ENCODE peak calls at places on chromosomes 6 and 20, in four cellular contexts. T is IMR-90, C is HepG2, S is K562. A is an unnamed sample.

GRCh38 chr6:2625581-2625980 is 125.1 kb downstream of the MYLK4 start:
- DNase-seq in S (no peak), T (peak; percentile 76), C (no peak), A (no peak)

GRCh38 chr6:21537660-21538059 is 55.9 kb upstream of the SOX4 start:
- DNase-seq in C (no peak), T (no peak), S (no peak), A (no peak)

GRCh38 chr6:26457407-26457795 is 354 bp upstream of the BTN2A1 start:
- DNase-seq in C (no peak), T (no peak), S (peak; percentile 37), A (no peak)

GRCh38 chr20:48776306-48776705 is 51.5 kb downstream of the PREX1 start:
- DNase-seq in S (no peak), C (no peak), T (peak; percentile 43), A (no peak)

GRCh38 chr6:43833223-43833995 is 63.4 kb downstream of the VEGFA start:
- DNase-seq in T (peak; percentile 42), C (peak; percentile 60), S (no peak), A (no peak)

GRCh38 chr6:134686071-134686470 is 263.8 kb downstream of the ALDH8A1 start:
- DNase-seq in C (no peak), S (no peak), T (peak; percentile 27), A (no peak)

GRCh38 chr20:48287552-48288170 is 502.4 kb upstream of the SULF2 start:
- DNase-seq in C (no peak), S (no peak), T (no peak), A (no peak)

GRCh38 chr6:28105286-28105685 is 19.1 kb upstream of the ZSCAN16 start:
- DNase-seq in S (peak; percentile 52), C (no peak), T (no peak), A (peak; percentile 10)

GRCh38 chr20:63017826-63018411 is 11.2 kb upstream of the BHLHE23 start:
- DNase-seq in S (no peak), C (no peak), T (no peak), A (no peak)

GRCh38 chr6:135181333-135182119 is 418 bp downstream of the MYB start:
- DNase-seq in C (no peak), S (no peak), T (no peak), A (peak; percentile 10)

GRCh38 chr6:32370510-32370909 is 1.2 kb downstream of the TSBP1 start:
- DNase-seq in T (no peak), C (no peak), S (no peak), A (peak; percentile 3)

GRCh38 chr6:166073082-166073481 is 94.6 kb downstream of the TBXT start:
- DNase-seq in T (no peak), S (no peak), C (no peak), A (no peak)

GRCh38 chr6:166078294-166078693 is 89.4 kb downstream of the TBXT start:
- DNase-seq in S (no peak), C (no peak), T (peak; percentile 96), A (no peak)

GRCh38 chr6:166075925-166076324 is 91.7 kb downstream of the TBXT start:
- DNase-seq in C (no peak), S (no peak), T (no peak), A (no peak)

GRCh38 chr6:166076625-166077024 is 91.0 kb downstream of the TBXT start:
- DNase-seq in S (no peak), C (no peak), T (no peak), A (no peak)
- TF ChIP-seq BHLHE40 in S (no peak), C (no peak), T (no peak), A (no peak)

GRCh38 chr6:137246164-137246563 is 27.0 kb upstream of the IFNGR1 start:
- DNase-seq in T (no peak), S (no peak), C (no peak), A (no peak)

GRCh38 chr6:137246801-137247202 is 27.6 kb upstream of the IFNGR1 start:
- DNase-seq in C (no peak), T (no peak), S (no peak), A (no peak)

GRCh38 chr6:137248702-137249101 is 29.5 kb upstream of the IFNGR1 start:
- DNase-seq in T (no peak), S (no peak), C (no peak), A (no peak)

DNA sequence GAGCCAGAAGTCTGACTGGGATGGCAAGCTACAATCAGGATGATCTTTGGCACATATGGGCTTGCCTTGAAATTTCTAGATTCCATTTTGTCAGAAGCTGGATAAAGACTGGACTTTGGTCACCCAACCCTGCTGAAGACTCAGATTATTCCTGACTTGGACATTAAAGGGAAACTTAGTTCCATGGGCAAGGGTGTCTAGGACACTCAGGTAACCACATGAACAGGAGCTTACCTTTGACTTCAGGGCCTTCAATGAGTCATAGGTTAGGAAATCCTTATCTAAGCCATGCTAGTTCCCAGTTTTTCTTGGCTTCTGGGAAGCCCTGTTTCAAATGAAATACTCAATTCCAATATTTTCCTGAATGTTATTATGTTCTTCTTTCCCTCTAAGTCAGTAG is 28.5 kb upstream of the IFNGR1 start:
- DNase-seq in C (peak; percentile 35), T (no peak), S (no peak), A (no peak)
- TF ChIP-seq MAZ in C (no peak), T (no peak), S (no peak), A (no peak)

GRCh38 chr6:53119349-53119748 is 29.3 kb downstream of the GCM1 start:
- DNase-seq in C (peak; percentile 80), T (no peak), S (no peak), A (peak; percentile 26)

GRCh38 chr6:53125276-53125675 is 23.4 kb downstream of the GCM1 start:
- DNase-seq in T (no peak), C (no peak), S (no peak), A (no peak)

GRCh38 chr6:53119772-53120409 is 28.8 kb downstream of the GCM1 start:
- DNase-seq in C (peak; percentile 92), T (peak; percentile 58), S (no peak), A (peak; percentile 44)

GRCh38 chr6:53128842-53129241 is 19.8 kb downstream of the GCM1 start:
- DNase-seq in T (no peak), C (no peak), S (no peak), A (no peak)

DNA sequence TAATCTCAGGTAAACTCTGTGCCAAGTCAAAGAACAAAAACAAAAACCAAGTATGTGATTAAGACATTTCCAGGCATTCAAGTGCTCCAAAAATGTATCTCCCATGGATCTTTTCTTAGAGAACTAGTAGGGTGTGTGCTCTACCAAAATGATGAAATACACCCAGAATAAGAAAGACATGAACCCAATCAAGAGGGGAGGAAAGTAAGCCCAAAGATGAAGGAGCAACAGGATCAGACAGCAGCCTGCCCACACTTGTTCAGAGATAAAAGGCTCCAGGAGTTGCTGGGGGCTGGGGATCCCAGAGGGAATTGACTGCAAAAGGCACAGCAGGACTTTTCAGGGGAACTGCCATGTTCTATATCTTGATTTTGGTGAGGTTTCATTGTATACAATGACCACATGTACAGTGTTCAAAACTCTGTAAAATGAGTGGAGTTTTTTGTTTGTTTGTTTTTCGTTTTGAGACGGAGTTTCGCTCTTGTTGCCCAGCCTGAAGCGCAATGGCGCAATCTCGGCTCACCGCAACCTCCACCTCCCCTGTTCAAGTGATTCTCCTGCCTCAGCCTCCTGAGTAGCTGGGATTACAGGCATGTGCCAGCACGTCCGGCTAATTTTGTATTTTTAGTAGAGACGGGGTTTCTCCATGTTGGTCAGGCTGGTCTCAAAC is 24.4 kb downstream of the GCM1 start:
- DNase-seq in C (no peak), S (no peak), T (no peak), A (no peak)
- TF ChIP-seq BHLHE40 in C (no peak), S (no peak), T (no peak), A (no peak)

DNA sequence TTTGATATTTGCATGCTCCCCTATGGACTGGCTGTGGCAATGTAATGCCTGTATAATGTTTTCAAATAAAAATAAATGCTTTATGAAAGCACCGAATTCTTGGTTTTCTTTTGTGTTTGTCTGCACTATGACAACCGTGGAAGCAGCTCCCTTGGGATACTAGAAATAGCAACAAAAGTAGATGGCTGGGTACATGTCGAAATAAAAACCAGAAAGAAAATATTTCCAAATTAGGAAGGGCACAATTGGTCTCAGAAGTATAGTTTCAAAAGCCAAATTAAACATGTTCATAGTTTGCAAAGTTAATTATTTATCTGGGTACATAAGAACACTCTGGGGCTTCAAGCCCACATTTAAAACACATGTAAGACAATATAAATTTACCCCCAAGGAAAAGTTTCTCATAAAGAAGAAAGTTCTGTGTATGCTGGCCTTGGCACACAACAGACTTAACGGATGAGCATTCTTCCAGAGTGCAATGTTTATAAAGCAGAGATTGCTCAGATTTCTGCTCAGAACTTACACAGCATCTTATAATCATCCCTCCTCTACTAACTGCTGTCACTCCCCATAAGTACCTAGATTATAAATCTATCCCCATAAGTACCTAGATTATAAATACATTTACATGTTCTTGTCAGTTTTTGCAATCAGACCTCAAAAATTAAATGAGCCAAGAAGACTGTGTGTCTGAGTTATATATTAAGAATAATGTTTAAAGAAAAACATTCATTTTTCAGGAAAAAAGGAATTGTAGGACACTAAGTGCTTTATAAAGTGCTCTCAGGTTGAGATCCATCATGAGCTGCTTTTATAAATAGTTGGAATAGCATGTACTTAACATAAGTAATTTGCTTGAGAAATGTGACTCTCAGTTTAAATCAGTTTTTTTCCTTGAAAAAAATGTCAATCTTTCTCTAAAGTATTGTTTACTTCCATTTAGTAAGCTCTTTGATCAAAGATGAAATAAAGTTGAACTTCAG is 230.2 kb upstream of the PLN start:
- DNase-seq in C (no peak), S (no peak), T (peak; percentile 66), A (no peak)
- TF ChIP-seq MAZ in C (no peak), S (no peak), T (no peak), A (no peak)

GRCh38 chr6:143099647-143100046 is 39.0 kb downstream of the AIG1 start:
- DNase-seq in T (no peak), C (no peak), S (no peak), A (no peak)
- TF ChIP-seq BHLHE40 in T (no peak), C (no peak), S (no peak), A (no peak)

GRCh38 chr20:13990465-13990864 is at the start of gene SEL1L2:
- DNase-seq in S (no peak), C (no peak), T (no peak), A (no peak)

GRCh38 chr20:13996265-13996664 is 949 bp downstream of the MACROD2 start:
- DNase-seq in S (no peak), T (no peak), C (no peak), A (peak; percentile 15)

GRCh38 chr20:13995841-13996240 is 525 bp downstream of the MACROD2 start:
- DNase-seq in C (no peak), S (no peak), T (no peak), A (peak; percentile 51)

GRCh38 chr20:13991311-13991710 is 897 bp upstream of the SEL1L2 start:
- DNase-seq in C (no peak), T (no peak), S (no peak), A (no peak)

GRCh38 chr20:13995086-13995665 is at the start of gene MACROD2:
- DNase-seq in S (no peak), T (peak; percentile 16), C (peak; percentile 49), A (peak; percentile 96)
- TF ChIP-seq MAZ in S (no peak), T (no peak), C (no peak), A (no peak)

GRCh38 chr6:107386340-107386739 is 73.0 kb downstream of the PDSS2 start:
- DNase-seq in S (no peak), C (no peak), T (no peak), A (no peak)
- TF ChIP-seq BHLHE40 in S (no peak), C (no peak), T (no peak), A (no peak)

A was measured in A549.